ENCODE peak calls at places on chromosome 6, in seven cellular contexts. V is adipocyte, H is astrocyte of the spinal cord, L is cardiac fibroblast, U is AG04449, F is fibroblast of lung, M is BJ. X is an unnamed sample.

GRCh38 chr6:33192671-33193602 is 670 bp upstream of the COL11A2 start:
- DNase-seq in V (peak), H (no peak), L (no peak), U (no peak), F (no peak), M (no peak), X (no peak)

GRCh38 chr6:39137235-39137634 is 22.2 kb upstream of the SAYSD1 start:
- DNase-seq in V (peak), H (peak), L (peak), U (no peak), F (peak), M (no peak), X (no peak)

GRCh38 chr6:20757761-20758160 is 223.5 kb downstream of the CDKAL1 start:
- DNase-seq in V (peak), H (peak), L (peak), U (peak), F (no peak), M (peak), X (peak)

GRCh38 chr6:24394777-24395437 is 7.8 kb upstream of the MRS2 start:
- DNase-seq in V (peak), H (peak), L (peak), U (no peak), F (peak), M (peak), X (peak)

GRCh38 chr6:157213426-157213825 is 109.9 kb downstream of the TMEM242 start:
- DNase-seq in V (no peak), H (no peak), L (no peak), U (no peak), F (no peak), M (no peak), X (no peak)

GRCh38 chr6:43842231-43842794 is 72.3 kb downstream of the VEGFA start:
- DNase-seq in V (peak), H (peak), L (peak), U (no peak), F (peak), M (no peak), X (no peak)

GRCh38 chr6:158442309-158442705 is 117.6 kb upstream of the TMEM181 start:
- DNase-seq in V (no peak), H (no peak), L (no peak), U (no peak), F (no peak), M (no peak), X (no peak)

GRCh38 chr6:25278557-25278913 is 639 bp upstream of the CARMIL1 start:
- DNase-seq in V (no peak), H (no peak), L (no peak), U (no peak), F (no peak), M (no peak), X (no peak)

GRCh38 chr6:158290659-158291058 is 21.6 kb upstream of the TULP4 start:
- DNase-seq in V (no peak), H (no peak), L (no peak), U (no peak), F (no peak), M (no peak), X (no peak)

GRCh38 chr6:41578714-41579610 is 32.8 kb downstream of the FOXP4 start:
- DNase-seq in V (no peak), H (peak), L (no peak), U (no peak), F (peak), M (no peak), X (no peak)

GRCh38 chr6:118668761-118669411 is 17.5 kb upstream of the CEP85L start:
- DNase-seq in V (peak), H (peak), L (peak), U (peak), F (peak), M (no peak), X (peak)

GRCh38 chr6:122995930-122996796 is at the start of gene CLVS2:
- DNase-seq in V (peak), H (peak), L (peak), U (no peak), F (peak), M (no peak), X (peak)

GRCh38 chr6:170074907-170075306 is 216.0 kb downstream of the DLL1 start:
- DNase-seq in V (no peak), H (no peak), L (no peak), U (no peak), F (no peak), M (no peak), X (no peak)

DNA sequence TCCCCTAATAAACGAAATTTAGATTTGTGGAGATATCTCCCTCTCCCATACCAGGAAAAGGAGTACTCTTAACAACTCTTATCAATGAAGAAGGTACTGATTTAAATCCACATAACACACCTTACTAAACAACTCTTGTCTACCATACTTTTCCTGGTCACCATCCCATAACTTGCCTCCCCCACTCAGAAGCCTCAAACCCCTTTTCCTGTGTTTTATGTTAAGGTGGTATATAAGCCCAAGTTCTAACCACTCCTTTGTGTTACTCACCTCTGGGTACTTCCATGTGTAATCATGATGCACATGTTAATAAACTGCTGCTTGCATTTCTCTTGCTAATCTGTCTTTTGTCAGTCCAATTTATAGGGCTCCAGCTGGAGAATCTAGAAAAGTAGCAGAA is 330.7 kb downstream of the CD83 start:
- DNase-seq in V (no peak), H (no peak), L (no peak), U (no peak), F (no peak), M (no peak), X (no peak)
- H3K4me3 ChIP-seq in V (no peak), H (no peak), L (no peak), U (no peak), F (no peak), M (no peak), X (no peak)

GRCh38 chr6:3355011-3355357 is 96.2 kb downstream of the PSMG4 start:
- DNase-seq in V (no peak), H (no peak), L (no peak), U (no peak), F (no peak), M (no peak), X (no peak)

GRCh38 chr6:3357669-3358068 is 98.9 kb downstream of the PSMG4 start:
- DNase-seq in V (no peak), H (no peak), L (no peak), U (no peak), F (no peak), M (no peak), X (no peak)

GRCh38 chr6:3355358-3356055 is 96.8 kb downstream of the PSMG4 start:
- DNase-seq in V (no peak), H (peak), L (peak), U (no peak), F (no peak), M (no peak), X (no peak)

GRCh38 chr6:3356824-3357420 is 98.2 kb downstream of the PSMG4 start:
- DNase-seq in V (no peak), H (no peak), L (no peak), U (no peak), F (no peak), M (no peak), X (no peak)

DNA sequence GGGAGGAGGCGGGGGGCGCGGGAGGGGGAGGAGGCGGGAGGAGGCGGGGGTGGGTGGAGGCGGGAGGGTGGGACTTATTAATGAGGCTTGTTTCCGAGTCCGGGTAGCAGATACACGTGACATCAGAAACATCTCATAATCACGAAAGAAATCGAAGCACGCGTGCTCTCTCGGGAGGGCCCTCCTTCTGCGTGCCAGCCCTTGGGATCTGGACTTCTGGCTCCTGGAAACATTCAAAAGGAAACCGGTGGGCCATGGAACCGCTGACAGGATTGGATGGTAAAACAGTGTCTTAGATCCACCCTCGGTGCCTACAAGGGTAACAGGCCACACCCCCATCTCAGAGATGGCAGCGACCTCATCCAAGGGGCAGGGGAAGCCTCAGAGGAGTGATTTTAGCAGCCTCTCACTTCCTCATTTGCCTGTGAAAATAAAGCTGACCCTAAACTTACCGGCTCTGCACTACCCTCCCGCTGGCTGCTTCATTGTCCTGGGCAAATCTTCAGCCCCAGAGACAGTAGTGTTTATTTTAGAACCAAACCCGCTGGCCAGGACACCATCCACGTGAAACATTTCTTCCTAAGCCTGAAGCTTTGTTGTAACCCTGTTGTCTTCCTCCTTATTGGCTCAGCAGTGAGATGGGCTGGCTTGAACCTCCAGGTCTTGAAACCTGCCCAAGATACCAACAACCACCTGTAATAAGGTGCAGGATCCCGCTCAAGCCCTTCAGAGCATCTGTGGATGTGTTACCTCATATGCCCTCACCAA is 97.5 kb downstream of the PSMG4 start:
- DNase-seq in V (no peak), H (peak), L (peak), U (no peak), F (peak), M (no peak), X (no peak)
- H3K4me3 ChIP-seq in V (peak), H (peak), L (peak), U (peak), F (peak), M (peak), X (peak)

GRCh38 chr6:108118359-108118724 is 43.8 kb upstream of the OSTM1 start:
- DNase-seq in V (no peak), H (no peak), L (no peak), U (no peak), F (no peak), M (no peak), X (no peak)

GRCh38 chr6:108120311-108120710 is 45.5 kb upstream of the NR2E1 start:
- DNase-seq in V (no peak), H (no peak), L (no peak), U (no peak), F (no peak), M (no peak), X (no peak)

GRCh38 chr6:108117427-108118358 is 43.2 kb upstream of the OSTM1 start:
- DNase-seq in V (peak), H (no peak), L (peak), U (no peak), F (peak), M (no peak), X (no peak)

GRCh38 chr6:108118791-108119211 is 44.3 kb upstream of the OSTM1 start:
- DNase-seq in V (no peak), H (no peak), L (peak), U (no peak), F (peak), M (no peak), X (no peak)

GRCh38 chr6:108119212-108120141 is 44.9 kb upstream of the OSTM1 start:
- DNase-seq in V (no peak), H (no peak), L (no peak), U (no peak), F (no peak), M (no peak), X (no peak)
- H3K4me3 ChIP-seq in V (peak), H (peak), L (peak), U (peak), F (peak), M (no peak), X (peak)

GRCh38 chr6:107656381-107656780 is 166.5 kb downstream of the SOBP start:
- DNase-seq in V (no peak), H (no peak), L (no peak), U (no peak), F (peak), M (no peak), X (no peak)

GRCh38 chr6:107657373-107657754 is 166.7 kb downstream of the SCML4 start:
- DNase-seq in V (no peak), H (no peak), L (no peak), U (no peak), F (no peak), M (no peak), X (no peak)

GRCh38 chr6:107656883-107657282 is 167.0 kb downstream of the SOBP start:
- DNase-seq in V (no peak), H (no peak), L (no peak), U (no peak), F (no peak), M (no peak), X (no peak)

GRCh38 chr6:107658920-107659879 is 164.9 kb downstream of the SCML4 start:
- DNase-seq in V (peak), H (peak), L (no peak), U (no peak), F (peak), M (no peak), X (no peak)

GRCh38 chr6:107657755-107658461 is 166.2 kb downstream of the SCML4 start:
- DNase-seq in V (peak), H (peak), L (peak), U (no peak), F (peak), M (no peak), X (peak)
- H3K4me3 ChIP-seq in V (peak), H (no peak), L (no peak), U (no peak), F (peak), M (peak), X (no peak)

GRCh38 chr6:54778731-54779130 is 67.8 kb upstream of the FAM83B start:
- DNase-seq in V (no peak), H (no peak), L (no peak), U (no peak), F (no peak), M (no peak), X (no peak)
- H3K4me3 ChIP-seq in V (no peak), H (no peak), L (no peak), U (no peak), F (no peak), M (no peak), X (no peak)

DNA sequence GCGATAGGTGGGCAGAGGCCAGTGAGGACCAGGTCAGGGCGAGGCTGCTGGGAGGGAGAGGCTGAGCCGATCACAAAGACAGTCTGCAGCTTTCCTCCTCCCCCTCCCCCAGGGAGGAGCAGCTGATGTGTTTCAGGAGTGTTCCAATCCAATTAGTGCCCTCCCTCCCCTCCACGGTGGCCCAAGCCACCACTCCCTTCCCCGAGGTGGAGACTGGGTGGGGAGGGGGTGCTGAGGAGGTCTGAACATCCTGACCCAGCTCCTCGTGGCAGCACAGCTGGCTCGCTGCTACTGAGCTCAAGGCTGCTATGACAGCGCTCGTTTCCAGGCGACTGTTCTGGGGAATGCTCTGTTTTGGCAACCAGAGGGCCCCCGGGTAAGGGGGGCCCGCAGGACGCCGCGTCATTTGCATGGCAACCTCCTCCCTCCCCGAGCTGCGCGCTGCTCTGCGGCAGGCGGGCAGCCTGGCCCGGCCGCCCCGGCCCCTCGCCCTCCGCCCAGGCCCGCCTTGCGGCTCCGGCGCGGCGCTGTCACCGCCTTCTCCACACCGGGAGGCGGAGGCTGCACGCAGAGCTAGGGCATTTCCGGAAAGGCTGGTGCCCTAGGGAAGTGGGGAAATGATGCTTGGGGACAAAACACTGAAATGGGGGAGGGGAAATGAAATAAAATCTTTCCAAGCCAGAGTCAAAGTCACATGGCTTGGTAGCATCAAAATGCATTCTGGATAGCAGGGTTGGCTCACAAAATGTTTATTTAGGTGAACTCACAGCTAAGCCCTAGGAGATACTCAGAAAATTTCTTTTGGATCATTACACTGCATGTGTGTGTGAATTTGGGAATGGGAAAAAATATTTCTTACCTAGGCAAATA is 67.4 kb upstream of the PIM1 start:
- DNase-seq in V (peak), H (peak), L (peak), U (peak), F (peak), M (peak), X (peak)
- H3K4me3 ChIP-seq in V (peak), H (peak), L (peak), U (peak), F (peak), M (peak), X (peak)

GRCh38 chr6:138106665-138107077 is 548 bp downstream of the PERP start:
- DNase-seq in V (no peak), H (peak), L (no peak), U (no peak), F (peak), M (no peak), X (no peak)

GRCh38 chr6:138103876-138104275 is 3.3 kb downstream of the PERP start:
- DNase-seq in V (no peak), H (no peak), L (no peak), U (no peak), F (no peak), M (no peak), X (no peak)

GRCh38 chr6:138105446-138105845 is 1.8 kb downstream of the PERP start:
- DNase-seq in V (no peak), H (no peak), L (no peak), U (no peak), F (no peak), M (no peak), X (no peak)

GRCh38 chr6:138105880-138106664 is 1.1 kb downstream of the PERP start:
- DNase-seq in V (peak), H (peak), L (peak), U (no peak), F (peak), M (no peak), X (no peak)

DNA sequence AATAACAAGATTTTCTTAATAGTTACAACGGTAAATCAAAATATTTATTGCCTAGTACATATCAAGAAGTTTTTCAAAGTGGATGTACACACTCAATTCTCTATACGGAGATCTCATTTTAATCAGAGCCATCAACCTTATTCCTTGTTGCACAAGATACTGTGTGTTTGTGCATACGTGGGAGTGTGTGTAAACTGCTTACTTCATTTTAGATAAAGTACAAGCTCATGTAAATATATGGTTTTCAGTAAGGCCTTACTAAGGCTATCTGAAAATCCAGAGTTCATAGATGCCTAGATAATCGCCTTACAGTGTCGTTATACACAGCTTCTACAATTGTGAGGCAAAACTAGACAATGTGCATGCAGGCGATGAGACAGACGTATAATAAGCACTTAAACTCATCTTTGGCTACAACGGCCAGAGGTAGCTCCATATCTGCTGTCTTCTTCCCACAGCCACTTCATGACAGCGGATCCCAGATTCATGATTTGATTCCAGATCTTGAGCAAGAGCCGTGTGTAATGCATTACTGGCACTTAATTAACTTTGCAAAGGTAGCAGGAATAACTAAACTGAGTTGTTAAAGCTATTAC is 2.5 kb downstream of the PERP start:
- DNase-seq in V (no peak), H (no peak), L (no peak), U (no peak), F (no peak), M (no peak), X (no peak)
- H3K4me3 ChIP-seq in V (no peak), H (no peak), L (no peak), U (no peak), F (no peak), M (no peak), X (no peak)

GRCh38 chr6:146545608-146546007 is 2.0 kb downstream of the RAB32 start:
- DNase-seq in V (peak), H (peak), L (peak), U (no peak), F (peak), M (peak), X (no peak)
- H3K4me3 ChIP-seq in V (peak), H (peak), L (peak), U (peak), F (peak), M (peak), X (peak)

GRCh38 chr6:16756660-16757270 is 4.5 kb downstream of the ATXN1 start:
- DNase-seq in V (peak), H (no peak), L (peak), U (no peak), F (no peak), M (no peak), X (no peak)
- H3K4me3 ChIP-seq in V (no peak), H (no peak), L (no peak), U (no peak), F (no peak), M (no peak), X (no peak)

GRCh38 chr6:137234505-137234863 is 15.3 kb upstream of the IFNGR1 start:
- DNase-seq in V (no peak), H (no peak), L (peak), U (no peak), F (no peak), M (no peak), X (no peak)
- H3K4me3 ChIP-seq in V (peak), H (no peak), L (no peak), U (no peak), F (no peak), M (no peak), X (no peak)